ENCODE peak calls at places on chromosomes 11 and 22, in nine cellular contexts. H, E, B, W, G, U, O, K and A are unnamed samples.

GRCh38 chr11:91308069-91308468 is 916.5 kb upstream of the FAT3 start:
- DNase-seq in K (no peak), G (no peak), E (no peak), B (no peak), H (no peak), W (no peak), O (no peak), U (no peak), A (no peak)

GRCh38 chr11:92611157-92611556 is 358.3 kb upstream of the MTNR1B start:
- DNase-seq in G (no peak), E (no peak), W (no peak), H (no peak), B (no peak), O (no peak), U (no peak), K (no peak), A (no peak)

GRCh38 chr11:45409587-45409986 is 123.4 kb upstream of the SYT13 start:
- DNase-seq in K (no peak), E (no peak), U (no peak), G (no peak), W (peak; percentile 67), B (no peak), O (no peak), H (no peak), A (no peak)

GRCh38 chr22:18057568-18058209 is 20.1 kb upstream of the PEX26 start:
- DNase-seq in H (no peak), W (no peak), O (peak; percentile 60), U (peak; percentile 95), E (peak; percentile 99), K (peak; percentile 55), G (peak; percentile 63), B (peak; percentile 98), A (peak; percentile 91)

GRCh38 chr11:10305262-10305963 is 540 bp downstream of the ADM start:
- DNase-seq in B (peak; percentile 51), O (no peak), H (peak; percentile 51), W (peak; percentile 76), K (no peak), G (peak; percentile 33), U (no peak), E (no peak), A (no peak)

GRCh38 chr11:22928207-22928917 is 68.1 kb upstream of the CCDC179 start:
- DNase-seq in U (no peak), H (no peak), K (no peak), G (no peak), W (no peak), E (peak; percentile 7), B (peak; percentile 1), O (no peak), A (no peak)

GRCh38 chr11:119782021-119782420 is 53.0 kb upstream of the NECTIN1 start:
- DNase-seq in K (no peak), B (no peak), W (peak; percentile 76), H (no peak), U (no peak), E (no peak), O (no peak), G (no peak), A (no peak)

GRCh38 chr11:128222245-128222959 is 365.0 kb downstream of the ETS1 start:
- DNase-seq in H (no peak), O (no peak), U (no peak), G (no peak), B (no peak), K (no peak), E (no peak), W (peak; percentile 62), A (no peak)

GRCh38 chr11:132307309-132308020 is 937.0 kb downstream of the NTM start:
- DNase-seq in G (no peak), U (no peak), E (no peak), O (no peak), K (no peak), W (no peak), H (no peak), B (no peak), A (no peak)

GRCh38 chr22:30305519-30305905 is 16.2 kb upstream of the CASTOR1 start:
- DNase-seq in O (no peak), E (peak; percentile 55), G (no peak), W (no peak), U (no peak), B (peak; percentile 62), H (no peak), K (no peak), A (no peak)

GRCh38 chr11:70844387-70844786 is 408.0 kb downstream of the SHANK2 start:
- DNase-seq in O (no peak), B (no peak), U (no peak), E (no peak), W (no peak), H (no peak), K (no peak), G (no peak), A (no peak)

GRCh38 chr11:17531071-17531817 is 13.0 kb downstream of the USH1C start:
- DNase-seq in K (no peak), B (no peak), E (no peak), H (no peak), G (no peak), W (no peak), O (no peak), U (no peak), A (no peak)

GRCh38 chr11:59172345-59173079 is 580 bp downstream of the DTX4 start:
- DNase-seq in W (peak; percentile 86), H (no peak), G (peak; percentile 10), O (no peak), B (peak; percentile 11), U (no peak), K (peak; percentile 45), E (no peak), A (no peak)

GRCh38 chr22:48444320-48445112 is 1383.2 kb downstream of the BRD1 start:
- DNase-seq in E (no peak), H (no peak), G (no peak), K (no peak), U (no peak), O (no peak), B (no peak), W (no peak), A (no peak)

GRCh38 chr11:42841563-42841962 is 470.2 kb upstream of the API5 start:
- DNase-seq in E (no peak), H (peak; percentile 6), O (no peak), U (no peak), K (no peak), W (no peak), B (no peak), G (no peak), A (no peak)

GRCh38 chr22:36734171-36735058 is 30.9 kb upstream of the CACNG2 start:
- DNase-seq in W (peak; percentile 43), O (no peak), E (peak; percentile 33), U (no peak), G (no peak), H (no peak), K (no peak), B (peak; percentile 34), A (peak; percentile 65)

GRCh38 chr11:119684361-119685072 is 44.5 kb downstream of the NECTIN1 start:
- DNase-seq in W (peak; percentile 80), G (peak; percentile 46), O (peak; percentile 13), B (peak; percentile 64), K (no peak), U (peak; percentile 16), E (peak; percentile 57), H (peak; percentile 50), A (no peak)

GRCh38 chr22:23222875-23223565 is 42.7 kb downstream of the BCR start:
- DNase-seq in G (no peak), O (no peak), W (no peak), K (no peak), B (no peak), U (no peak), E (no peak), H (no peak), A (no peak)

DNA sequence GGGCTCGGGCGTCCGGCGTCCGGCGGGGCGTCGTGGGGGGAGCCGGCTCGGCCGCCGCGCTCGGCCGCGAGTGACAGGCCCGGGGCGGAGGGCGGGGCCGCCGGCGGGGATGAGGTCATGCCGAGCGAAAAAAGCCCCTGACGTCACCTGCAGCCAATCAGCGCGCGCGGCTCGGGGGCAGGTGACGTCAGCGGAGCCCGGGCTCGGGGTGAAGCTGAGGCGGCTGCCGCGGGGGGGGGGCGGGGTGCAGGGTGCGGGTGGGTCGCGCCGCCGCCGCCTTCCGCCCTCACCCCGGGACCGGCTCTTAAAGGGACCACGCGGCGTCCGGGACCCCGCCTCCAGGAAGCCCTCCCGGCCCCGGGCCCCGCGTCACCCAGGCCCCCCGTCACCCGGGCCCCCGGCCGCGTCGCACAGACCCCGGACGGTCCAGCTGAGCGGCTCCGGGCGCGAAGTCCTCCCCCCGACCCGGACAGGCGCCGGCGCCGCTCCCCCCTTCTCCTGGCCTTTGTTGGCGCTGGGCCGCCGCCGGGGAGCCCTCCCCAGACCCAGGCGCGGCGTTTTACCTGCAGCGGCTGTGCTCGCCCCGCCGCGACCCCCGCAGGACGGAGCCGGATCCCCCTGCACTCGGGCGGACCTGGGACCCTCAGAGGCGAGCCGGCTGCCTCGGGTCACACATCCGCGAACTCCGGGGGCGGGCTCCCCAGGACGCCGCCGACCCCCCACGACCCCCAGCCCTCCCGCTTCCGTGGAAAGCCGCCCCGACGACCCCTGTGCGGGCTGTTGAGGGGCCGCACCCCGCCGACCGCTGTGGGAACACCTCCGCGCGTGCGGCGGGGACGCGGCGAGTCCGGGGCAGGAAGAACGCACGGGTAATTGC is at the start of gene DUSP8:
- DNase-seq in U (peak; percentile 48), G (peak; percentile 46), B (peak; percentile 84), O (peak; percentile 87), W (peak; percentile 92), K (peak; percentile 85), E (peak; percentile 82), H (peak; percentile 87), A (peak; percentile 92)
- H3K4me3 ChIP-seq in U (peak within 1 kb of the TSS; percentile 61), G (peak within 1 kb of the TSS; percentile 72), B (peak within 1 kb of the TSS; percentile 37), O (peak within 1 kb of the TSS; percentile 74), W (peak within 1 kb of the TSS; percentile 70), K (peak within 1 kb of the TSS; percentile 56), E (peak within 1 kb of the TSS; percentile 55), H (peak within 1 kb of the TSS; percentile 59), A (peak within 1 kb of the TSS; percentile 81)

DNA sequence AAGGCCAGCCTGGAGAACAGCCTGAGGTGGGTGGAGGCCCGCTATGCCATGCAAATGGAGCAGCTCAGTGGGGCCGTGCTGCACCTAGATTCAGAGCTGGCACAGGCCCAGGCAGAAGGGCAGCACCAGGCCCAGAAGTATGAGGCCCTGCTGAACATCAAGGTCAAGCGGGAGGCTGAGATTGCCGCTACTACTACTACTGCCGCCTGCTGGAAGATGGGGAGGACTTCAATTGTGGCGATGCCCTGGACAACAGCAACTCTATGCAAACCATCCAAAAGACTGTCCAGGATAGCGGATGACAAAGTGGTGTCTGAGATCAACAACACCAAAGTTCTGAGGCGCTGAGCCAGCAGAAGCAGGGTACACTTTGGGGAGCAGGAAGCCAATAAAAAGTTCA is 3.1 kb upstream of the TMEM218 start:
- DNase-seq in H (peak; percentile 47), K (no peak), B (no peak), G (peak; percentile 49), U (no peak), W (peak; percentile 84), O (no peak), E (no peak), A (no peak)
- TF ChIP-seq CTCF in H (peak; percentile 54), K (no peak), B (peak; percentile 12), G (peak; percentile 77), U (peak; percentile 5), W (peak; percentile 75), O (no peak), E (peak; percentile 34), A (no peak)

GRCh38 chr11:112162761-112163669 is 879 bp downstream of the IL18 start:
- DNase-seq in H (no peak), U (no peak), E (no peak), W (no peak), B (no peak), K (no peak), O (no peak), G (peak; percentile 21), A (no peak)
- H3K4me3 ChIP-seq in H (no peak overlapping the region), U (no peak overlapping the region), E (no peak overlapping the region), W (no peak overlapping the region), B (no peak overlapping the region), K (no peak overlapping the region), O (peak overlapping the region; percentile 80), G (no peak overlapping the region), A (peak overlapping the region; percentile 55)

GRCh38 chr22:37782340-37783168 is 25.2 kb upstream of the GCAT start:
- DNase-seq in U (no peak), B (no peak), W (peak; percentile 45), K (no peak), H (no peak), G (peak; percentile 63), E (no peak), O (no peak), A (no peak)
- TF ChIP-seq CTCF in U (no peak), B (no peak), W (peak; percentile 62), K (no peak), H (peak; percentile 15), G (peak; percentile 57), E (peak; percentile 2), O (no peak), A (no peak)